ENCODE peak calls at places on chromosomes 16 and 17, in six cellular contexts. P is astrocyte of the spinal cord, K is GM23338, H is OCI-LY7, C is progenitor cell of endocrine pancreas, G is GM10248. D is an unnamed sample.

GRCh38 chr16:28623172-28623711 is 13.4 kb upstream of the SULT1A1 start:
- DNase-seq in P (peak), K (peak), H (peak), C (no peak), G (no peak), D (peak)

GRCh38 chr17:33469911-33470310 is 176.8 kb upstream of the ASIC2 start:
- DNase-seq in P (peak), K (no peak), H (no peak), C (no peak), G (no peak), D (no peak)

GRCh38 chr16:16014329-16015224 is 65.2 kb downstream of the ABCC1 start:
- DNase-seq in P (peak), K (no peak), H (no peak), C (no peak), G (no peak), D (no peak)

GRCh38 chr17:76707985-76708807 is 2.6 kb downstream of the MXRA7 start:
- DNase-seq in P (peak), K (peak), H (no peak), C (peak), G (no peak), D (no peak)

GRCh38 chr17:74595037-74595436 is 3.0 kb upstream of the CD300LD start:
- DNase-seq in P (no peak), K (no peak), H (no peak), C (no peak), G (no peak), D (no peak)

GRCh38 chr16:30340621-30341020 is 14.5 kb downstream of the CD2BP2 start:
- DNase-seq in P (no peak), K (no peak), H (no peak), C (no peak), G (no peak), D (no peak)

GRCh38 chr17:75950850-75951554 is 10.2 kb upstream of the FBF1 start:
- DNase-seq in P (peak), K (no peak), H (no peak), C (no peak), G (no peak), D (no peak)

GRCh38 chr16:75000481-75001081 is 1.8 kb downstream of the ZNRF1 start:
- DNase-seq in P (peak), K (no peak), H (no peak), C (no peak), G (no peak), D (no peak)

GRCh38 chr16:86494039-86494564 is 16.2 kb upstream of the FOXF1 start:
- DNase-seq in P (no peak), K (no peak), H (no peak), C (no peak), G (no peak), D (no peak)

GRCh38 chr16:4158143-4159093 is 42.2 kb upstream of the ADCY9 start:
- DNase-seq in P (no peak), K (no peak), H (no peak), C (no peak), G (no peak), D (no peak)

GRCh38 chr16:54774768-54775167 is 155.9 kb upstream of the IRX5 start:
- DNase-seq in P (peak), K (no peak), H (no peak), C (no peak), G (no peak), D (no peak)

GRCh38 chr17:66514227-66514806 is 211.9 kb downstream of the PRKCA start:
- DNase-seq in P (peak), K (no peak), H (no peak), C (no peak), G (no peak), D (no peak)

GRCh38 chr16:71501562-71501961 is 12.4 kb upstream of the ZNF19 start:
- DNase-seq in P (no peak), K (no peak), H (peak), C (no peak), G (no peak), D (no peak)
- TF ChIP-seq CTCF in P (no peak), K (peak), H (peak), C (no peak), G (peak), D (peak)

GRCh38 chr17:82037889-82038195 is 345 bp upstream of the DCXR start:
- DNase-seq in P (no peak), K (no peak), H (no peak), C (no peak), G (no peak), D (no peak)
- TF ChIP-seq CTCF in P (no peak), K (no peak), H (no peak), C (no peak), G (no peak), D (no peak)

DNA sequence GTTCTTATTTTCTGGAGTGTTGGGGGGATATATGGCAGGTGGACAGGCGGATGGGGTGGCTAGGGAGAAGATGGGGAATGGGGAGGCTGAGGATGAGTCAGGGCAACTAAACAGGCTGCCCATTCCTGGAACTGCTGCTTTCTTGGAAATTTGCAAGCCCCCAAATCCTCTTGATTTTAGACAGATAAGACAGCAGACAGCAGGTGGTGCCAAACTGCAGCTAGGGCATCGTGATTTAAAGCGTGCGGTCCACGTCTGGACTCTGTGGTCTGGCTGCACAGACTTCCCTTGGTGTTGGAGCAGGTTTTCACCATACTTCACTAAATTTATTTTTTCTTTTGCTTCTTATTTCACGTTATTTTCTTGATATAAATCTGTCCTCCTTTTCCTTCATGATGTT is 10.9 kb upstream of the KRT24 start:
- DNase-seq in P (no peak), K (no peak), H (no peak), C (no peak), G (no peak), D (no peak)
- TF ChIP-seq CTCF in P (no peak), K (peak), H (peak), C (no peak), G (no peak), D (peak)

DNA sequence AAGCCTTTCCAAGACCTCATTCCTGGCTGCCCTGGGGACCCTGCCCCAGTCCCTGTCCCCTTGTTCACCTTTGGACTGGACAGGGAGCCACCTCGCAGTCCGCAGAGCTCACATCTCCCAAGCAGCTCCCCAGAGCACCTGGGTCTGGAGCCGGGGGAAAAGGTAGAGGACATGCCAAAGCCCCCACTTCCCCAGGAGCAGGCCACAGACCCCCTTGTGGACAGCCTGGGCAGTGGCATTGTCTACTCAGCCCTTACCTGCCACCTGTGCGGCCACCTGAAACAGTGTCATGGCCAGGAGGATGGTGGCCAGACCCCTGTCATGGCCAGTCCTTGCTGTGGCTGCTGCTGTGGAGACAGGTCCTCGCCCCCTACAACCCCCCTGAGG is 38.7 kb upstream of the IL21R start:
- DNase-seq in P (no peak), K (no peak), H (no peak), C (no peak), G (no peak), D (no peak)
- TF ChIP-seq CTCF in P (peak), K (peak), H (no peak), C (no peak), G (no peak), D (no peak)

DNA sequence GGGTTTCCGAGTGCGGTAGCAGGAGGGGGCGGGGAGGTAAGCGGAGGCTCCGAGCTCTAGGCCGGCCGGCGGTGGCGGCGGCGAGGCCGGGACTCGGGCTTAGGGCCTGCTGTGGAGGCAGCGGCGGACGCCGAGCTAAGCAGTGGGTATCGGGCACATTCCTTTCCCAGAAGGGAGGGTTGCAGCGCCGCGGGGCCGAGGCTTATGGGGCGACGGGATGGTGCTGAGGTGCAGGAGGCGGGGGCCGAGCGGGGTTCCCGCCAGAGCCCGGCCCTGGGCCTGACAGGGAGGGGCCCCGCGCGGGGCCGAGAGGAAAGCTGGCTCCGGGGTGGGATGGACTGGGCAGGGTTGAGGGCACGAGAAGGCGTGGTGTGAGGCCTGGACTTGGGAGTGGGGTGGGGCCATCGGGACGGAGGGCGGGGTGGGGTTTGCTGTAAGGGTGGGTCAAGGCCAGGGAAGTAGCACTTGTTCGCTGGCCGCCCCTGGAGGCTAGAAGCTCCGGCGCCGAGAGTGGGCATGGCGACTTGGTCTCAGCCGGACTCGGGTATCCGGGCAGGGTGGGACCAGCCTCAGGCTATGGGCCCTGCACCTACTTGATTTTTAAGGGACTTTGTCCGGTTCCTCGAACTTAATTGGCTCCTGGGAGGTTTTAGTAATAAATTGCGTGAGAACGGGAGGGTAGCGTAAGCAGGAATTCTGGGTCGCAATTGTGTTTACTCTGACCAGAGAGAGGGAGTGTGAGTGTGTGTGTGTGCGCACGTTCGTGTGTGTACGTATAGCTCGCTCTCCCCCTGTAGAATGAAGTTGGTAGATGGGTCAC is at the start of gene NFE2L1:
- DNase-seq in P (peak), K (peak), H (peak), C (peak), G (peak), D (peak)
- TF ChIP-seq CTCF in P (no peak), K (no peak), H (no peak), C (no peak), G (no peak), D (no peak)